ENCODE peak calls at places on chromosomes 2 and 18, in five cellular contexts. O is IMR-90, L is Peyer's patch, J is lower lobe of right lung, E is kidney. X is an unnamed sample.

GRCh38 chr18:10430696-10431095 is 23.7 kb upstream of the APCDD1 start:
- DNase-seq in J (no peak), O (no peak), E (no peak), L (no peak), X (no peak)

GRCh38 chr18:79917351-79918088 is 33.9 kb downstream of the SLC66A2 start:
- DNase-seq in E (peak), J (peak), O (no peak), L (peak), X (no peak)

GRCh38 chr18:79625195-79625923 is 54.2 kb upstream of the CTDP1 start:
- DNase-seq in E (peak), O (peak), L (peak), J (no peak), X (peak)

GRCh38 chr2:111226797-111227700 is 106.3 kb downstream of the BCL2L11 start:
- DNase-seq in E (no peak), O (peak), J (no peak), L (no peak), X (no peak)

GRCh38 chr2:159381574-159381973 is 95.1 kb upstream of the WDSUB1 start:
- DNase-seq in J (no peak), L (no peak), E (no peak), O (no peak), X (no peak)

GRCh38 chr2:88628569-88628939 is 1.3 kb upstream of the EIF2AK3 start:
- DNase-seq in L (no peak), J (no peak), E (no peak), O (no peak), X (no peak)

GRCh38 chr18:48910972-48911545 is 39.7 kb downstream of the SMAD7 start:
- DNase-seq in J (no peak), L (no peak), O (no peak), E (no peak), X (no peak)

GRCh38 chr2:234887277-234887676 is 64.5 kb upstream of the SH3BP4 start:
- DNase-seq in E (no peak), J (no peak), L (no peak), O (no peak), X (no peak)

GRCh38 chr2:45585267-45585861 is 25.7 kb downstream of the SRBD1 start:
- DNase-seq in L (no peak), O (peak), J (no peak), E (no peak), X (peak)

GRCh38 chr2:30373881-30374302 is 73.2 kb upstream of the LCLAT1 start:
- DNase-seq in L (no peak), J (no peak), E (no peak), O (peak), X (peak)
- TF ChIP-seq CTCF in L (no peak), J (no peak), E (no peak), O (no peak), X (no peak)

DNA sequence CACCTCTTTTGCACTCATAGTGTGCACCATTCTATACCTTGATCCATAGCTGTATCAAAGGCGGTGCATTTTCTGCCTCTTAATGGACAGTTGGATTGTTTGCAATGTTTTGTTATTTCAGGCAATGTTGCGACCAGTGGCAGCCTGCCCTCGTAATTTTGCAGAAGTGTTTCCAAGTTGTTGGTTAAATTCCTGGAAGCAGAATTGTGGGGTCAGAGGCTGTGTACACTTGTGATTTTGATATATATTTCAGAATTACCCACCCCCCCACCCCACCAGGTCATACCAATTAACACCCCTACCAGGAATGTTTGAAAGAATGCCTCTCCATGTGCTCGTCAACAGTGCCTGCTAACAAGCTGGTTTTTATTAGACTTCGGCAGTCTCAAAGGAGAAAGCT is 32.4 kb upstream of the IL1R1 start:
- DNase-seq in O (no peak), L (no peak), J (no peak), E (no peak), X (no peak)
- H3K4me3 ChIP-seq in O (no peak), L (no peak), J (no peak), E (no peak), X (no peak)

GRCh38 chr2:176650101-176650500 is 380.9 kb downstream of the MTX2 start:
- DNase-seq in O (no peak), E (no peak), J (no peak), L (no peak), X (no peak)
- TF ChIP-seq CTCF in O (no peak), E (no peak), J (no peak), L (no peak), X (no peak)

GRCh38 chr18:72834731-72835130 is 33.1 kb downstream of the NETO1 start:
- DNase-seq in L (no peak), E (no peak), J (no peak), O (no peak), X (no peak)

GRCh38 chr18:72843743-72844142 is 24.0 kb downstream of the NETO1 start:
- DNase-seq in O (no peak), J (no peak), L (no peak), E (no peak), X (no peak)

DNA sequence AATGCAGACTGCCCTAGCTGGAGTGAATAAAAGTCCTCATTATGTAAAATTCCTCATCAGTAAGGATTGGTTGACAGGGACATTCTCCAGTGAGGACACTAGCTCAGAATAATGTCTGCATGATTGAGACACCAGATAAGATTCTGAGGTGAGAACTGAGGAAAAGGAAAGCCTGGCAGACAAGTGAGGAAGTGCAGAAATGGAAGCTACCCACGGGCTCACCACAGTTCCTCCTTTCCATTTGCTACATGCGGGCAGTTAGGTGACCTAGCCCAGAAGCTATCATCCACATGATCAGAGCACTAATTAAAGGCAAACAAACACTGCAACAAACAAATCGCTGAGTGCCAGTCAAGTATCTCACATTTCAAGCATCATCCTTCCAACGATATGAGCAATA is 27.7 kb downstream of the NETO1 start:
- DNase-seq in O (no peak), E (no peak), J (no peak), L (no peak), X (no peak)
- H3K4me3 ChIP-seq in O (no peak), E (no peak), J (no peak), L (no peak), X (no peak)

GRCh38 chr2:137826373-137827372 is 137.6 kb upstream of the HNMT start:
- DNase-seq in J (no peak), L (no peak), E (no peak), O (no peak), X (no peak)
- TF ChIP-seq CTCF in J (no peak), L (no peak), E (no peak), O (no peak), X (no peak)

DNA sequence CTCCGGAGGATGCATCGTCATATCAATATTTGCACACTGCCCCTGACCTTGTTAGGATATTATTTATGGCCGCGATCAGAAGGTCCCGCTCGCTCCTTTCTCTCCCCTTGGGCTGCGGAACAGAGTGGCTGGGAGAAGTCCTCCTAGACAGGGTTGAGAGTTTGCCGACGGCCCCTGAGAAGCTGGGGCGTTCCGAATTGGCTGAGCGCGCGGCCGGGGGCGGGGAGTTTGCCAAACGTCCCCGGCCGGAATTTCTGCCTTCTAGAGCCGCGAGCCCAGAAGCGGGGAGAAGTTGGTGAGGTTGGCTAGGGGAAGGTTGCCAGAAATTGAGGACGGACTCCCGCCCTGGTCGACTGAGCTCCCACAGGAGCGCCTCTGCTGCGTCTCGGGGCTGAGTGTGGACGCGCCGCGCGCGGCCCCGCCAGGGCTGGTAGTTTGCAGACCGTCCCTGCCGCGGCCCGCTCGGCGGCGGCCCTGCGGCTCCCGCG is 134.2 kb upstream of the MGAT5 start:
- DNase-seq in L (peak), J (peak), O (peak), E (peak), X (peak)
- H3K4me3 ChIP-seq in L (peak), J (peak), O (peak), E (peak), X (peak)

GRCh38 chr2:17792515-17792914 is 23.7 kb upstream of the MSGN1 start:
- DNase-seq in J (no peak), L (no peak), O (no peak), E (no peak), X (no peak)
- TF ChIP-seq CTCF in J (no peak), L (no peak), O (no peak), E (no peak), X (no peak)

GRCh38 chr2:240648155-240648649 is 22.9 kb downstream of the GPR35 start:
- DNase-seq in E (no peak), O (no peak), J (no peak), L (no peak), X (no peak)
- H3K4me3 ChIP-seq in E (no peak), O (no peak), J (no peak), L (no peak), X (no peak)

GRCh38 chr18:77701977-77702376 is 452.3 kb downstream of the GALR1 start:
- DNase-seq in O (no peak), E (no peak), J (no peak), L (no peak), X (no peak)
- TF ChIP-seq CTCF in O (no peak), E (no peak), J (no peak), L (no peak), X (no peak)

GRCh38 chr18:5890606-5891360 is 4.5 kb downstream of the TMEM200C start:
- DNase-seq in L (peak), J (peak), E (peak), O (no peak), X (peak)
- H3K4me3 ChIP-seq in L (peak), J (peak), E (no peak), O (peak), X (no peak)

X was measured in epithelial cell of esophagus.